ENCODE peak calls at places on chromosomes 11 and 22, in six cellular contexts. One of them, this sample, is unnamed.

GRCh38 chr22:42069801-42070516 is 653 bp downstream of the NAGA start:
- DNase-seq in HepG2: no peak
- DNase-seq in K562: no peak
- DNase-seq in A549: no peak
- DNase-seq in endothelial cell of umbilical vein: no peak
- DNase-seq in GM12878: no peak
- DNase-seq in this sample: peak; percentile 68

GRCh38 chr22:46074771-46075551 is 75.4 kb upstream of the PPARA start:
- DNase-seq in HepG2: no peak
- DNase-seq in endothelial cell of umbilical vein: no peak
- DNase-seq in A549: no peak
- DNase-seq in K562: no peak
- DNase-seq in GM12878: no peak
- DNase-seq in this sample: no peak

GRCh38 chr22:49883294-49883640 is 29.6 kb downstream of the ZBED4 start:
- DNase-seq in HepG2: no peak
- DNase-seq in endothelial cell of umbilical vein: no peak
- DNase-seq in GM12878: no peak
- DNase-seq in K562: no peak
- DNase-seq in A549: no peak
- DNase-seq in this sample: no peak

GRCh38 chr11:1040428-1041148 is 4.1 kb upstream of the MUC6 start:
- DNase-seq in endothelial cell of umbilical vein: no peak
- DNase-seq in K562: no peak
- DNase-seq in HepG2: no peak
- DNase-seq in GM12878: no peak
- DNase-seq in A549: no peak
- DNase-seq in this sample: no peak

GRCh38 chr11:7250166-7250565 is 1.5 kb upstream of the SYT9 start:
- DNase-seq in GM12878: no peak
- DNase-seq in K562: no peak
- DNase-seq in endothelial cell of umbilical vein: no peak
- DNase-seq in A549: no peak
- DNase-seq in HepG2: no peak
- DNase-seq in this sample: no peak

GRCh38 chr11:1305558-1306056 is 3.8 kb downstream of the TOLLIP start:
- DNase-seq in endothelial cell of umbilical vein: no peak
- DNase-seq in K562: no peak
- DNase-seq in A549: no peak
- DNase-seq in HepG2: no peak
- DNase-seq in GM12878: no peak
- DNase-seq in this sample: no peak

GRCh38 chr11:36088234-36088975 is 144.5 kb downstream of the LDLRAD3 start:
- DNase-seq in HepG2: no peak
- DNase-seq in A549: no peak
- DNase-seq in GM12878: no peak
- DNase-seq in endothelial cell of umbilical vein: peak; percentile 36
- DNase-seq in K562: no peak
- DNase-seq in this sample: no peak

GRCh38 chr22:43882122-43882767 is 9.6 kb downstream of the PNPLA5 start:
- DNase-seq in A549: no peak
- DNase-seq in HepG2: no peak
- DNase-seq in endothelial cell of umbilical vein: no peak
- DNase-seq in K562: no peak
- DNase-seq in GM12878: no peak
- DNase-seq in this sample: no peak

GRCh38 chr11:27861706-27862430 is 161.6 kb upstream of the BDNF start:
- DNase-seq in A549: peak; percentile 21
- DNase-seq in HepG2: no peak
- DNase-seq in endothelial cell of umbilical vein: no peak
- DNase-seq in GM12878: no peak
- DNase-seq in K562: no peak
- DNase-seq in this sample: no peak

GRCh38 chr22:29744902-29745301 is 21.9 kb downstream of the ZMAT5 start:
- DNase-seq in endothelial cell of umbilical vein: no peak
- DNase-seq in GM12878: no peak
- DNase-seq in K562: no peak
- DNase-seq in A549: no peak
- DNase-seq in HepG2: no peak
- DNase-seq in this sample: no peak

GRCh38 chr11:131275580-131275979 is 94.8 kb upstream of the NTM start:
- DNase-seq in K562: no peak
- DNase-seq in A549: no peak
- DNase-seq in HepG2: no peak
- DNase-seq in endothelial cell of umbilical vein: no peak
- DNase-seq in GM12878: no peak
- DNase-seq in this sample: no peak
- TF ChIP-seq CTCF in K562: no peak
- TF ChIP-seq CTCF in A549: no peak
- TF ChIP-seq CTCF in HepG2: no peak
- TF ChIP-seq CTCF in endothelial cell of umbilical vein: no peak
- TF ChIP-seq CTCF in GM12878: no peak
- TF ChIP-seq CTCF in this sample: no peak

DNA sequence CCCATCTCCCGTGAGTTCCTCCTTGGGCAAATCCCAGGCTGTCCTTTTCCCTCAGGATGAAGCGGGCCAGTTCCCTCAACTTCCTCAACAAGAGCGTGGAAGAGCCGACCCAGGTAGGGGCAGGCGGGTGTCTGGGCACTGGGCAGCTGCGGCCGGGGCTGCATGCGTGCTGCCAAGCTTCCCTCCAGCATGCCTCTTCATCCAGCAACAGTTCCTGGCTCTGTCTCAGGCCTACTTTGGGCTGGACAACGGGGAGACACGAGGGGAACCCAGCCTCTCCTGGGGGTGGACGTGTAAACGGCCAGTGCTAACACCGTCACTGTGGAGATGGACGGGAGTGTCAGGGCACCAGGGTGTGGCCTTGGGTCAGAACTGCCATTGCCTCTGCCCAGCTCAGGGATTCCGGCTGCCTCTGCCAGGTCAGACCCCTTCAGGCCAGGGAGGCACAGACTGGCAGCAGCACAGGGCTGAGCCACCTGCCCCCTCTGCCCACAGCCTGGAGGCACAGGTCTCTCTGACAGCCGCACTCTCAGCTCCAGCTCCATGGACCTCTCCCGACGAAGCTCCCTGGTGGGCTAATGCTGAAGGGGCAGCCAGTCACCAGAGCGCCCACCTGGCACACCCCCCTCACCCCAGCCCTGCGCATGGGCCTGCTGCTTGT is 1.9 kb upstream of the RAB1B start:
- DNase-seq in A549: no peak
- DNase-seq in endothelial cell of umbilical vein: no peak
- DNase-seq in GM12878: no peak
- DNase-seq in HepG2: no peak
- DNase-seq in K562: no peak
- DNase-seq in this sample: no peak
- H3K4me3 ChIP-seq in A549: no peak overlapping the region
- H3K4me3 ChIP-seq in endothelial cell of umbilical vein: no peak overlapping the region
- H3K4me3 ChIP-seq in GM12878: no peak overlapping the region
- H3K4me3 ChIP-seq in HepG2: no peak overlapping the region
- H3K4me3 ChIP-seq in K562: no peak overlapping the region
- H3K4me3 ChIP-seq in this sample: no peak overlapping the region

GRCh38 chr11:62324738-62325556 is 12.3 kb upstream of the ASRGL1 start:
- DNase-seq in HepG2: peak; percentile 70
- DNase-seq in GM12878: no peak
- DNase-seq in A549: peak; percentile 52
- DNase-seq in K562: peak; percentile 79
- DNase-seq in endothelial cell of umbilical vein: peak; percentile 45
- DNase-seq in this sample: peak; percentile 96

GRCh38 chr11:62322524-62322923 is 14.7 kb upstream of the ASRGL1 start:
- DNase-seq in endothelial cell of umbilical vein: no peak
- DNase-seq in K562: no peak
- DNase-seq in A549: no peak
- DNase-seq in HepG2: no peak
- DNase-seq in GM12878: no peak
- DNase-seq in this sample: no peak
- TF ChIP-seq MYC in endothelial cell of umbilical vein: no peak
- TF ChIP-seq MYC in K562: no peak
- TF ChIP-seq MYC in A549: no peak
- TF ChIP-seq MYC in HepG2: no peak
- TF ChIP-seq MYC in GM12878: no peak
- TF ChIP-seq MYC in this sample: no peak

DNA sequence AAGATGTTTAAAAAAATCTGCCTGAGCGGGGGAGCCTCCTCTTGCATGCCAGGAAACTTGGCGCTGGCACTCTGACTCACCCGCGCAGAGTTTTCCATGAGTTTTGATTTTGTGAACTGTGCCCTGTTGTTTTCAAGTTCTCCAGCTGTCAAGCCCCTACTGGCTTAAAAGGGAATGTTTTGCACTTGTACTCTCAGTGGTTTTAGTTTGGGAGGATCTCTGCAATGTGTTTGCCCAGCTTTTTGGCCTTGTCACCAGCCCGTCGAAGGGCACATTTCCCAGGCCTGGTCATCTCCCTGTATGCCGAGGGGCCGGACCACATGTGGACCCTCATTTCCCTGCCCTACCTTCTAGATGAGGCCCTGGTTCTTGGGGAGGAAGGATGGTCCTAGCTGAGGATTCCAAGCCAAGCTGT is 12.2 kb downstream of the MRGPRF start:
- DNase-seq in endothelial cell of umbilical vein: peak; percentile 92
- DNase-seq in GM12878: no peak
- DNase-seq in K562: no peak
- DNase-seq in HepG2: peak; percentile 57
- DNase-seq in A549: peak; percentile 63
- DNase-seq in this sample: no peak
- TF ChIP-seq CTCF in endothelial cell of umbilical vein: peak; percentile 62
- TF ChIP-seq CTCF in GM12878: peak; percentile 12
- TF ChIP-seq CTCF in K562: peak; percentile 35
- TF ChIP-seq CTCF in HepG2: peak; percentile 19
- TF ChIP-seq CTCF in A549: no peak
- TF ChIP-seq CTCF in this sample: peak; percentile 24

GRCh38 chr11:45930031-45930794 is 7.8 kb downstream of the LARGE2 start:
- DNase-seq in HepG2: no peak
- DNase-seq in K562: no peak
- DNase-seq in A549: no peak
- DNase-seq in GM12878: peak; percentile 88
- DNase-seq in endothelial cell of umbilical vein: no peak
- DNase-seq in this sample: peak; percentile 74

GRCh38 chr11:45930951-45931563 is 8.6 kb downstream of the LARGE2 start:
- DNase-seq in GM12878: no peak
- DNase-seq in HepG2: no peak
- DNase-seq in K562: no peak
- DNase-seq in endothelial cell of umbilical vein: no peak
- DNase-seq in A549: no peak
- DNase-seq in this sample: no peak

GRCh38 chr11:45928535-45929215 is 6.2 kb downstream of the LARGE2 start:
- DNase-seq in GM12878: no peak
- DNase-seq in A549: no peak
- DNase-seq in endothelial cell of umbilical vein: no peak
- DNase-seq in K562: no peak
- DNase-seq in HepG2: no peak
- DNase-seq in this sample: no peak

GRCh38 chr11:45927684-45928413 is 5.4 kb downstream of the LARGE2 start:
- DNase-seq in GM12878: no peak
- DNase-seq in endothelial cell of umbilical vein: no peak
- DNase-seq in HepG2: no peak
- DNase-seq in K562: no peak
- DNase-seq in A549: no peak
- DNase-seq in this sample: no peak

DNA sequence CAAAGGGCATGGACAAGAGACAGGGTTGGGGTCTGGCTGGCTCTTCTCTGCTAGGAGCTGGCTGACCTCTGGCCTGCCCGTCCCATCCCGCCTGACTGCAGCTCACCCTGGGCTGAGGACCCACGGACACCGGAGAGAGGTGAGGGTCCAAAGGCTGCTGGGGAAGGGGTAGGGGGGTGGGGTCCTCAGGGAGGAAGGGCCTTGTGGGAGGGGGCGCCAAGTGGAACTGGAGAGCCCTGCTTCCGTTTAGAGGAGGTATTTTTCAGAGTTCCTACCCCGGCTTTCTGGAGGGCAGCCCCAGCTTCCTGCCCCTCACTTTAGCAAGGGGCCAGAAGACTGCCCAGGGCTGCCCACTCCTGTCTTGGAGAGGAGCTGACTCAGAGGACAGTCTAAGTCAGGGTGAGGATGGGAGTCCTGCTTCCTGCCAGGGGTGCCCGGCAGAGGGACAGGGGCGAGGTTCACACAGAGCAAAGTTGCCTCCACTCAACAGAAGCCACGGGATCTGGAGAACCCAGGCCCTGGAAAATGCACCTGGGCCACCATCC is 7.1 kb downstream of the LARGE2 start:
- DNase-seq in HepG2: no peak
- DNase-seq in endothelial cell of umbilical vein: no peak
- DNase-seq in GM12878: no peak
- DNase-seq in K562: no peak
- DNase-seq in A549: no peak
- DNase-seq in this sample: peak; percentile 28
- H3K4me3 ChIP-seq in HepG2: no peak overlapping the region
- H3K4me3 ChIP-seq in endothelial cell of umbilical vein: no peak overlapping the region
- H3K4me3 ChIP-seq in GM12878: no peak overlapping the region
- H3K4me3 ChIP-seq in K562: no peak overlapping the region
- H3K4me3 ChIP-seq in A549: no peak overlapping the region
- H3K4me3 ChIP-seq in this sample: no peak overlapping the region

GRCh38 chr11:2518112-2518982 is 73.5 kb downstream of the KCNQ1 start:
- DNase-seq in K562: no peak
- DNase-seq in HepG2: no peak
- DNase-seq in A549: no peak
- DNase-seq in endothelial cell of umbilical vein: no peak
- DNase-seq in GM12878: no peak
- DNase-seq in this sample: no peak

GRCh38 chr11:2517386-2518064 is 72.7 kb downstream of the KCNQ1 start:
- DNase-seq in endothelial cell of umbilical vein: no peak
- DNase-seq in K562: no peak
- DNase-seq in A549: no peak
- DNase-seq in HepG2: no peak
- DNase-seq in GM12878: no peak
- DNase-seq in this sample: no peak

GRCh38 chr11:2519517-2519878 is 74.7 kb downstream of the KCNQ1 start:
- DNase-seq in A549: no peak
- DNase-seq in K562: no peak
- DNase-seq in GM12878: no peak
- DNase-seq in endothelial cell of umbilical vein: no peak
- DNase-seq in HepG2: no peak
- DNase-seq in this sample: no peak

GRCh38 chr11:2519879-2520735 is 75.3 kb downstream of the KCNQ1 start:
- DNase-seq in A549: no peak
- DNase-seq in HepG2: no peak
- DNase-seq in endothelial cell of umbilical vein: no peak
- DNase-seq in GM12878: no peak
- DNase-seq in K562: no peak
- DNase-seq in this sample: no peak

GRCh38 chr11:2518983-2519340 is 74.2 kb downstream of the KCNQ1 start:
- DNase-seq in GM12878: no peak
- DNase-seq in A549: no peak
- DNase-seq in endothelial cell of umbilical vein: no peak
- DNase-seq in K562: no peak
- DNase-seq in HepG2: no peak
- DNase-seq in this sample: no peak
- TF ChIP-seq MYC in GM12878: no peak
- TF ChIP-seq MYC in A549: no peak
- TF ChIP-seq MYC in endothelial cell of umbilical vein: no peak
- TF ChIP-seq MYC in K562: no peak
- TF ChIP-seq MYC in HepG2: no peak
- TF ChIP-seq MYC in this sample: no peak